ENCODE peak calls at places on chromosome 19, in five cellular contexts. One of them, this sample, is unnamed.

GRCh38 chr19:10580979-10581631 is 6.0 kb downstream of the AP1M2 start:
- DNase-seq in prostate gland: peak; percentile 85
- DNase-seq in aorta: peak; percentile 95
- DNase-seq in brain microvascular endothelial cell: peak; percentile 86
- DNase-seq in gastrocnemius medialis: peak; percentile 87
- DNase-seq in this sample: peak; percentile 34

GRCh38 chr19:35528218-35529038 is at the start of gene SBSN:
- DNase-seq in prostate gland: no peak
- DNase-seq in aorta: no peak
- DNase-seq in brain microvascular endothelial cell: peak; percentile 25
- DNase-seq in gastrocnemius medialis: no peak
- DNase-seq in this sample: peak; percentile 59

GRCh38 chr19:53960187-53960586 is 2.5 kb upstream of the CACNG8 start:
- DNase-seq in prostate gland: no peak
- DNase-seq in aorta: peak; percentile 47
- DNase-seq in brain microvascular endothelial cell: no peak
- DNase-seq in gastrocnemius medialis: no peak
- DNase-seq in this sample: no peak

GRCh38 chr19:45171211-45171623 is 6.8 kb downstream of the TRAPPC6A start:
- DNase-seq in prostate gland: no peak
- DNase-seq in aorta: no peak
- DNase-seq in brain microvascular endothelial cell: no peak
- DNase-seq in gastrocnemius medialis: no peak
- DNase-seq in this sample: no peak

GRCh38 chr19:632228-633067 is 889 bp downstream of the POLRMT start:
- DNase-seq in prostate gland: no peak
- DNase-seq in aorta: no peak
- DNase-seq in brain microvascular endothelial cell: peak; percentile 75
- DNase-seq in gastrocnemius medialis: no peak
- DNase-seq in this sample: no peak

GRCh38 chr19:43532571-43532961 is 422 bp upstream of the ZNF575 start:
- DNase-seq in prostate gland: peak; percentile 84
- DNase-seq in aorta: peak; percentile 82
- DNase-seq in brain microvascular endothelial cell: no peak
- DNase-seq in gastrocnemius medialis: no peak
- DNase-seq in this sample: no peak

GRCh38 chr19:32421589-32422361 is 16.2 kb downstream of the DPY19L3 start:
- DNase-seq in prostate gland: no peak
- DNase-seq in aorta: no peak
- DNase-seq in brain microvascular endothelial cell: peak; percentile 37
- DNase-seq in gastrocnemius medialis: no peak
- DNase-seq in this sample: no peak

GRCh38 chr19:3546119-3546518 is 7.1 kb downstream of the TEKTIP1 start:
- DNase-seq in prostate gland: no peak
- DNase-seq in aorta: no peak
- DNase-seq in brain microvascular endothelial cell: no peak
- DNase-seq in gastrocnemius medialis: no peak
- DNase-seq in this sample: no peak

GRCh38 chr19:53868091-53868891 is 608 bp downstream of the MYADM start:
- DNase-seq in prostate gland: peak; percentile 22
- DNase-seq in aorta: peak; percentile 89
- DNase-seq in brain microvascular endothelial cell: peak; percentile 56
- DNase-seq in gastrocnemius medialis: no peak
- DNase-seq in this sample: no peak

GRCh38 chr19:11091343-11092153 is 2.3 kb downstream of the LDLR start:
- DNase-seq in prostate gland: peak; percentile 80
- DNase-seq in aorta: no peak
- DNase-seq in brain microvascular endothelial cell: peak; percentile 81
- DNase-seq in gastrocnemius medialis: peak; percentile 42
- DNase-seq in this sample: peak; percentile 90

GRCh38 chr19:48819366-48819816 is 8.6 kb upstream of the BCAT2 start:
- DNase-seq in prostate gland: peak; percentile 97
- DNase-seq in aorta: peak; percentile 89
- DNase-seq in brain microvascular endothelial cell: no peak
- DNase-seq in gastrocnemius medialis: peak; percentile 99
- DNase-seq in this sample: peak; percentile 73

GRCh38 chr19:4115050-4115817 is 8.7 kb downstream of the MAP2K2 start:
- DNase-seq in prostate gland: no peak
- DNase-seq in aorta: no peak
- DNase-seq in brain microvascular endothelial cell: no peak
- DNase-seq in gastrocnemius medialis: no peak
- DNase-seq in this sample: no peak

GRCh38 chr19:1268392-1269064 is 604 bp upstream of the CIRBP start:
- DNase-seq in prostate gland: peak; percentile 30
- DNase-seq in aorta: no peak
- DNase-seq in brain microvascular endothelial cell: no peak
- DNase-seq in gastrocnemius medialis: no peak
- DNase-seq in this sample: no peak

GRCh38 chr19:18029617-18030338 is 21.8 kb downstream of the ARRDC2 start:
- DNase-seq in prostate gland: no peak
- DNase-seq in aorta: no peak
- DNase-seq in brain microvascular endothelial cell: no peak
- DNase-seq in gastrocnemius medialis: peak; percentile 99
- DNase-seq in this sample: no peak

GRCh38 chr19:41265376-41266153 is 1.4 kb downstream of the HNRNPUL1 start:
- DNase-seq in prostate gland: peak; percentile 26
- DNase-seq in aorta: no peak
- DNase-seq in brain microvascular endothelial cell: peak; percentile 45
- DNase-seq in gastrocnemius medialis: no peak
- DNase-seq in this sample: no peak

GRCh38 chr19:41324921-41325639 is 15.1 kb downstream of the CCDC97 start:
- DNase-seq in prostate gland: peak; percentile 37
- DNase-seq in aorta: peak; percentile 91
- DNase-seq in brain microvascular endothelial cell: peak; percentile 81
- DNase-seq in gastrocnemius medialis: peak; percentile 43
- DNase-seq in this sample: no peak

GRCh38 chr19:13060964-13061927 is 41.4 kb downstream of the LYL1 start:
- DNase-seq in prostate gland: peak; percentile 81
- DNase-seq in aorta: peak; percentile 97
- DNase-seq in brain microvascular endothelial cell: peak; percentile 54
- DNase-seq in gastrocnemius medialis: peak; percentile 82
- DNase-seq in this sample: no peak

GRCh38 chr19:16541526-16542044 is 652 bp downstream of the CHERP start:
- DNase-seq in prostate gland: no peak
- DNase-seq in aorta: no peak
- DNase-seq in brain microvascular endothelial cell: peak; percentile 17
- DNase-seq in gastrocnemius medialis: no peak
- DNase-seq in this sample: no peak

GRCh38 chr19:54388001-54388802 is 23.5 kb upstream of the LAIR1 start:
- DNase-seq in prostate gland: no peak
- DNase-seq in aorta: no peak
- DNase-seq in brain microvascular endothelial cell: no peak
- DNase-seq in gastrocnemius medialis: no peak
- DNase-seq in this sample: no peak

GRCh38 chr19:13788991-13789390 is 6.3 kb upstream of the ZSWIM4 start:
- DNase-seq in prostate gland: no peak
- DNase-seq in aorta: no peak
- DNase-seq in brain microvascular endothelial cell: peak; percentile 65
- DNase-seq in gastrocnemius medialis: no peak
- DNase-seq in this sample: no peak

GRCh38 chr19:12783849-12784393 is 7.4 kb upstream of the JUNB start:
- DNase-seq in prostate gland: peak; percentile 43
- DNase-seq in aorta: peak; percentile 87
- DNase-seq in brain microvascular endothelial cell: no peak
- DNase-seq in gastrocnemius medialis: peak; percentile 40
- DNase-seq in this sample: no peak

GRCh38 chr19:45154064-45154827 is 6.5 kb downstream of the NKPD1 start:
- DNase-seq in prostate gland: no peak
- DNase-seq in aorta: peak; percentile 73
- DNase-seq in brain microvascular endothelial cell: peak; percentile 86
- DNase-seq in gastrocnemius medialis: no peak
- DNase-seq in this sample: no peak

GRCh38 chr19:52176574-52176973 is 5.2 kb upstream of the ZNF836 start:
- DNase-seq in prostate gland: no peak
- DNase-seq in aorta: no peak
- DNase-seq in brain microvascular endothelial cell: no peak
- DNase-seq in gastrocnemius medialis: no peak
- DNase-seq in this sample: no peak

GRCh38 chr19:38277549-38277948 is 13.2 kb downstream of the SPINT2 start:
- DNase-seq in prostate gland: peak; percentile 58
- DNase-seq in aorta: no peak
- DNase-seq in brain microvascular endothelial cell: no peak
- DNase-seq in gastrocnemius medialis: no peak
- DNase-seq in this sample: peak; percentile 41

GRCh38 chr19:38278751-38279150 is 14.4 kb downstream of the SPINT2 start:
- DNase-seq in prostate gland: no peak
- DNase-seq in aorta: no peak
- DNase-seq in brain microvascular endothelial cell: no peak
- DNase-seq in gastrocnemius medialis: no peak
- DNase-seq in this sample: no peak

GRCh38 chr19:38281820-38282566 is 17.6 kb downstream of the SPINT2 start:
- DNase-seq in prostate gland: no peak
- DNase-seq in aorta: no peak
- DNase-seq in brain microvascular endothelial cell: no peak
- DNase-seq in gastrocnemius medialis: no peak
- DNase-seq in this sample: no peak

GRCh38 chr19:38277969-38278680 is 13.8 kb downstream of the SPINT2 start:
- DNase-seq in prostate gland: no peak
- DNase-seq in aorta: peak; percentile 92
- DNase-seq in brain microvascular endothelial cell: no peak
- DNase-seq in gastrocnemius medialis: no peak
- DNase-seq in this sample: no peak

DNA sequence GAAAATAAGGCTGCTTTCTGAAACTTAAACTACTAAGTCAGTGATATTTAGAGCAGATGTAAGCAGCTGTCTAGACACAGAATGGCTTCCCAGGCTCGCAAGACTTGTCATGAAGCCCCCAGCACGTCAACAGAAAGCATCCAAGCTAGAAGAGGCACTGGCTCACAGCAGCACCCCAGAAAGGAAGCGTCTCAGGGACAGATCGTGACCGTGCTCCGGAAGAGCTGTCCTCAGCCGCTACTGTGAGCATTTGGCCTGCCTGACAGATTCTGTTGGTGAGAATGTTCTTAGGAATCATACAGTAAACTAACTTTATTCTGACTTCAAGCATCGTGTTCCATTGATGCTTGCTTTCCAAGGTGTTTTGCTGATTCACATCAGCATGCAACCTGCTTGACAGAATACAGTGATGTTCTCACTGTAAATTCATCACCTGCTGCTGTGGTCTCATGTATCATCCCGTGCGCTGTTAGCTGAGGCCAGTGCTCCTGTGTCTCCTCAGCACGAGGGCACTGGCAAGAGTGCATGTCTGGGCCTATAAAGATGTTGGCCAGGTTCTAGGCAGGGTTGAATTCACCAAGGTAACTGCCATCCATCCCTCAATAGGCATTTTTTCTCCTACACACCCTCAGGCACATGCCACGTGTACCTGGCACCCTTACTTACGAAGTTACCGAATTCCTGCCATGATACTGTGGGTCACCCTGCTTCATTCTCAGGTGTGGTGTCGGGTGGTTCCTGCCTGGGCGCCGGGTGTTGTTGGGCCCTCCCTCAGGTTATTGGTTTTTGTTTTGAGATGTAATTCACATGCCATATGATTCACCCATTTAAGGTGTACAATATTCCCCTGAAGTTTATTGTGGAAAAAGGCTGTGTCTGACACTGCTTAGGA is 15.9 kb downstream of the SPINT2 start:
- DNase-seq in prostate gland: no peak
- DNase-seq in aorta: no peak
- DNase-seq in brain microvascular endothelial cell: no peak
- DNase-seq in gastrocnemius medialis: no peak
- DNase-seq in this sample: no peak
- H3K27ac ChIP-seq in prostate gland: peak overlapping the region; percentile 24
- H3K27ac ChIP-seq in aorta: peak overlapping the region; percentile 83
- H3K27ac ChIP-seq in brain microvascular endothelial cell: no peak overlapping the region
- H3K27ac ChIP-seq in gastrocnemius medialis: peak overlapping the region; percentile 26
- H3K27ac ChIP-seq in this sample: peak overlapping the region; percentile 13

DNA sequence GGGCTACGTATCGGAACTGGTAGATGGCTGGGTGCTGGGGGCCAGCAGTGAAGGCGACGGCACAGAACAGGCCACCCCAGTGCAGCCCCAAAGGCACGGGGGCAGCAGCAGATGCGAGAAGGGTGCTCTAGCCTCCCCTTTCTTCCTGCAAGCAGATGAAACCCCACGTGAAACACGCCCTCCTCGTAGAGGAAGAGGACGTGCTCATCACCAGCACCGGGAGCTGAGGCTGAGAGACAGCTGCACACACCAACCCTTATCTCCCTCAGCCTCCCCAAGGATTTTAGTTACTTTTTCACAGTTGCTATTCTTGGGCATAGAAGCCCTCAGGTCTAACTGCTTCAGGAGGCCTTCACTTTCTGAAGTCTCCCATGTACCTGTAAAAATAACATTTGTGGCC is 11.9 kb downstream of the ZNF787 start:
- DNase-seq in prostate gland: no peak
- DNase-seq in aorta: no peak
- DNase-seq in brain microvascular endothelial cell: no peak
- DNase-seq in gastrocnemius medialis: no peak
- DNase-seq in this sample: no peak
- H3K27ac ChIP-seq in prostate gland: peak overlapping the region; percentile 50
- H3K27ac ChIP-seq in aorta: no peak overlapping the region
- H3K27ac ChIP-seq in brain microvascular endothelial cell: no peak overlapping the region
- H3K27ac ChIP-seq in gastrocnemius medialis: peak overlapping the region; percentile 63
- H3K27ac ChIP-seq in this sample: no peak overlapping the region

DNA sequence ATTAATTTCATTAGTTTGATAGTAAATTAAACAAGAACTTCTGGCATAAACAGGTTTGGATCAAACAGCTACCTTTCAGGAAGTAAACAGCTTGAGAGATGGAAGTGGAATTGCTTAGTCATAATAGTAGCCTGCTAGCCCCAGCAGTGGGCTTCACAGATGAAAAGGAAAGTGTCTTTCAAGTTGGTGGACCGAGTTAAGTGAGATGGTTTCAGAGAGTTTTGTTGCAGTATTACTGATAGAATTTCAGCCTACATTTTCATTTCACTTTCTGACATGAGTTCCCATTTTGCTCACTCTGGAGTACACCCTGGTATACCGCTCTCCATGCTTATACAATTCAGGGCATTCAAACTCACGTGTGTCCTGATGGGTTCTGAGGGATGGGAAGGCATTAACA is 2.0 kb upstream of the PTOV1 start:
- DNase-seq in prostate gland: no peak
- DNase-seq in aorta: no peak
- DNase-seq in brain microvascular endothelial cell: no peak
- DNase-seq in gastrocnemius medialis: no peak
- DNase-seq in this sample: no peak
- H3K27ac ChIP-seq in prostate gland: no peak overlapping the region
- H3K27ac ChIP-seq in aorta: no peak overlapping the region
- H3K27ac ChIP-seq in brain microvascular endothelial cell: no peak overlapping the region
- H3K27ac ChIP-seq in gastrocnemius medialis: peak overlapping the region; percentile 94
- H3K27ac ChIP-seq in this sample: no peak overlapping the region

GRCh38 chr19:46862974-46863632 is 2.3 kb downstream of the ARHGAP35 start:
- DNase-seq in prostate gland: no peak
- DNase-seq in aorta: no peak
- DNase-seq in brain microvascular endothelial cell: no peak
- DNase-seq in gastrocnemius medialis: no peak
- DNase-seq in this sample: no peak

GRCh38 chr19:46860125-46860845 is 512 bp upstream of the ARHGAP35 start:
- DNase-seq in prostate gland: peak; percentile 98
- DNase-seq in aorta: peak; percentile 99
- DNase-seq in brain microvascular endothelial cell: peak; percentile 99
- DNase-seq in gastrocnemius medialis: peak; percentile 99
- DNase-seq in this sample: peak; percentile 92

GRCh38 chr19:46862504-46862835 is 1.7 kb downstream of the ARHGAP35 start:
- DNase-seq in prostate gland: no peak
- DNase-seq in aorta: no peak
- DNase-seq in brain microvascular endothelial cell: no peak
- DNase-seq in gastrocnemius medialis: no peak
- DNase-seq in this sample: no peak

GRCh38 chr19:46860846-46861690 is at the start of gene ARHGAP35:
- DNase-seq in prostate gland: no peak
- DNase-seq in aorta: peak; percentile 87
- DNase-seq in brain microvascular endothelial cell: no peak
- DNase-seq in gastrocnemius medialis: no peak
- DNase-seq in this sample: no peak

GRCh38 chr19:46861691-46862503 is 1.1 kb downstream of the ARHGAP35 start:
- DNase-seq in prostate gland: no peak
- DNase-seq in aorta: no peak
- DNase-seq in brain microvascular endothelial cell: no peak
- DNase-seq in gastrocnemius medialis: no peak
- DNase-seq in this sample: no peak
- H3K27ac ChIP-seq in prostate gland: peak overlapping the region; percentile 95
- H3K27ac ChIP-seq in aorta: peak overlapping the region; percentile 15
- H3K27ac ChIP-seq in brain microvascular endothelial cell: peak overlapping the region; percentile 34
- H3K27ac ChIP-seq in gastrocnemius medialis: peak overlapping the region; percentile 94
- H3K27ac ChIP-seq in this sample: peak overlapping the region; percentile 84